ENCODE peak calls at places on chromosomes 1 and 21, in eight cellular contexts. Q is NB4, X is GM13977, L is brain microvascular endothelial cell, I is progenitor cell of endocrine pancreas, D is ovary, V is OCI-LY7, F is pancreas. J is an unnamed sample.

GRCh38 chr1:236322566-236323409 is 41.0 kb upstream of the ERO1B start:
- DNase-seq in Q (no peak), V (no peak), X (no peak), I (no peak), D (no peak), F (no peak), L (no peak), J (no peak)

GRCh38 chr1:58816747-58817221 is 32.9 kb upstream of the JUN start:
- DNase-seq in D (no peak), I (no peak), F (no peak), V (no peak), X (no peak), Q (no peak), L (no peak), J (no peak)

GRCh38 chr1:160500321-160500990 is 22.6 kb downstream of the SLAMF6 start:
- DNase-seq in D (no peak), Q (no peak), X (no peak), F (no peak), L (no peak), I (no peak), V (no peak), J (no peak)

GRCh38 chr1:192550922-192551534 is 24.5 kb upstream of the RGS1 start:
- DNase-seq in D (no peak), Q (peak), V (no peak), X (no peak), L (peak), F (no peak), I (no peak), J (peak)

GRCh38 chr1:218686258-218686657 is 341.1 kb downstream of the TGFB2 start:
- DNase-seq in Q (no peak), F (no peak), D (no peak), L (peak), I (no peak), X (no peak), V (no peak), J (no peak)

GRCh38 chr1:64183380-64183984 is 19.9 kb upstream of the UBE2U start:
- DNase-seq in I (no peak), Q (no peak), F (no peak), V (no peak), D (peak), X (no peak), L (no peak), J (no peak)

GRCh38 chr21:26194326-26194725 is 23.8 kb upstream of the APP start:
- DNase-seq in X (no peak), L (no peak), F (no peak), V (no peak), Q (no peak), D (no peak), I (no peak), J (no peak)

GRCh38 chr1:25246600-25247023 is 642 bp downstream of the RSRP1 start:
- DNase-seq in D (peak), L (no peak), X (no peak), F (peak), Q (no peak), V (peak), I (peak), J (no peak)

GRCh38 chr1:30320581-30320890 is 402.8 kb downstream of the MATN1 start:
- DNase-seq in D (no peak), L (no peak), X (no peak), F (no peak), I (no peak), Q (no peak), V (no peak), J (no peak)

GRCh38 chr1:171346866-171347265 is 32.9 kb downstream of the FMO4 start:
- DNase-seq in L (peak), X (no peak), D (no peak), I (no peak), V (no peak), F (no peak), Q (no peak), J (no peak)

GRCh38 chr1:226723640-226724532 is 15.2 kb downstream of the ITPKB start:
- DNase-seq in Q (peak), L (peak), X (no peak), I (no peak), V (peak), D (peak), F (no peak), J (no peak)

GRCh38 chr1:229068266-229069043 is 202.5 kb upstream of the RAB4A start:
- DNase-seq in V (no peak), X (no peak), F (peak), Q (peak), L (no peak), D (no peak), I (no peak), J (no peak)

GRCh38 chr21:44867999-44868700 is 5.3 kb downstream of the PTTG1IP start:
- DNase-seq in I (no peak), L (no peak), F (no peak), Q (no peak), X (no peak), V (no peak), D (no peak), J (no peak)

GRCh38 chr21:45921917-45922316 is 59.7 kb upstream of the COL6A1 start:
- DNase-seq in V (no peak), Q (no peak), F (no peak), I (no peak), D (no peak), L (no peak), X (no peak), J (no peak)

GRCh38 chr1:37951041-37951782 is 4.4 kb upstream of the INPP5B start:
- DNase-seq in F (no peak), V (peak), D (no peak), Q (peak), L (no peak), X (no peak), I (no peak), J (no peak)

GRCh38 chr21:33025106-33025470 is 647 bp upstream of the OLIG2 start:
- DNase-seq in X (peak), L (no peak), V (no peak), Q (peak), F (no peak), I (no peak), D (no peak), J (no peak)

GRCh38 chr21:36134820-36135390 is at the start of gene CBR3:
- DNase-seq in X (peak), D (peak), V (no peak), L (peak), I (peak), F (no peak), Q (peak), J (peak)

GRCh38 chr1:197948926-197949899 is 32.0 kb downstream of the LHX9 start:
- DNase-seq in D (no peak), Q (no peak), L (no peak), X (no peak), I (no peak), F (no peak), V (no peak), J (no peak)

GRCh38 chr21:36065497-36066036 is 4.3 kb upstream of the CBR1 start:
- DNase-seq in I (no peak), D (no peak), X (no peak), V (no peak), L (peak), F (no peak), Q (peak), J (no peak)

GRCh38 chr1:223264983-223265663 is 98.9 kb downstream of the SUSD4 start:
- DNase-seq in X (no peak), V (no peak), Q (no peak), F (no peak), I (no peak), L (no peak), D (no peak), J (no peak)

GRCh38 chr1:174358786-174359453 is 88.8 kb upstream of the GPR52 start:
- DNase-seq in X (no peak), L (no peak), F (no peak), Q (no peak), V (no peak), I (no peak), D (no peak), J (no peak)

GRCh38 chr1:231213831-231214573 is 27.0 kb upstream of the GNPAT start:
- DNase-seq in I (no peak), Q (no peak), F (no peak), L (no peak), V (no peak), D (no peak), X (no peak), J (no peak)

GRCh38 chr1:111422546-111423391 is 4.8 kb downstream of the OVGP1 start:
- DNase-seq in L (no peak), F (peak), V (no peak), X (no peak), Q (peak), I (no peak), D (no peak), J (no peak)

GRCh38 chr21:15908187-15908586 is 178.4 kb downstream of the USP25 start:
- DNase-seq in Q (no peak), L (peak), I (no peak), F (no peak), D (no peak), X (no peak), V (no peak), J (no peak)

GRCh38 chr1:25694167-25694566 is 77.6 kb downstream of the MAN1C1 start:
- DNase-seq in X (no peak), V (no peak), D (peak), Q (no peak), F (no peak), L (no peak), I (no peak), J (no peak)

GRCh38 chr21:44533121-44533890 is 6.7 kb downstream of the KRTAP10-1 start:
- DNase-seq in D (no peak), V (no peak), Q (no peak), L (no peak), X (no peak), F (no peak), I (no peak), J (no peak)

GRCh38 chr1:14937288-14937949 is 216.1 kb upstream of the TMEM51 start:
- DNase-seq in L (no peak), V (no peak), F (no peak), X (no peak), I (no peak), D (no peak), Q (no peak), J (no peak)

GRCh38 chr1:160877221-160877620 is 7.8 kb downstream of the ITLN1 start:
- DNase-seq in Q (peak), L (no peak), I (no peak), X (peak), D (no peak), F (no peak), V (peak), J (peak)

GRCh38 chr1:184757406-184757805 is 2.7 kb upstream of the EDEM3 start:
- DNase-seq in I (no peak), D (no peak), F (no peak), V (no peak), Q (no peak), L (no peak), X (no peak), J (no peak)

GRCh38 chr1:17055801-17056200 is 2.0 kb upstream of the SDHB start:
- DNase-seq in L (no peak), F (no peak), D (no peak), Q (no peak), X (no peak), I (no peak), V (no peak), J (no peak)

GRCh38 chr1:46510998-46511365 is 21.3 kb downstream of the DMBX1 start:
- DNase-seq in D (no peak), V (no peak), L (no peak), F (no peak), X (no peak), I (no peak), Q (no peak), J (no peak)

GRCh38 chr1:184986250-184986649 is 11.9 kb upstream of the NIBAN1 start:
- DNase-seq in X (no peak), V (no peak), F (no peak), L (no peak), Q (peak), D (no peak), I (no peak), J (no peak)

GRCh38 chr21:27152996-27153395 is 186.1 kb upstream of the ADAMTS5 start:
- DNase-seq in V (no peak), F (no peak), Q (no peak), L (no peak), D (no peak), X (no peak), I (no peak), J (no peak)

GRCh38 chr1:169860187-169860586 is 33.5 kb downstream of the SCYL3 start:
- DNase-seq in D (no peak), L (no peak), Q (no peak), V (peak), X (no peak), I (no peak), F (no peak), J (peak)

DNA sequence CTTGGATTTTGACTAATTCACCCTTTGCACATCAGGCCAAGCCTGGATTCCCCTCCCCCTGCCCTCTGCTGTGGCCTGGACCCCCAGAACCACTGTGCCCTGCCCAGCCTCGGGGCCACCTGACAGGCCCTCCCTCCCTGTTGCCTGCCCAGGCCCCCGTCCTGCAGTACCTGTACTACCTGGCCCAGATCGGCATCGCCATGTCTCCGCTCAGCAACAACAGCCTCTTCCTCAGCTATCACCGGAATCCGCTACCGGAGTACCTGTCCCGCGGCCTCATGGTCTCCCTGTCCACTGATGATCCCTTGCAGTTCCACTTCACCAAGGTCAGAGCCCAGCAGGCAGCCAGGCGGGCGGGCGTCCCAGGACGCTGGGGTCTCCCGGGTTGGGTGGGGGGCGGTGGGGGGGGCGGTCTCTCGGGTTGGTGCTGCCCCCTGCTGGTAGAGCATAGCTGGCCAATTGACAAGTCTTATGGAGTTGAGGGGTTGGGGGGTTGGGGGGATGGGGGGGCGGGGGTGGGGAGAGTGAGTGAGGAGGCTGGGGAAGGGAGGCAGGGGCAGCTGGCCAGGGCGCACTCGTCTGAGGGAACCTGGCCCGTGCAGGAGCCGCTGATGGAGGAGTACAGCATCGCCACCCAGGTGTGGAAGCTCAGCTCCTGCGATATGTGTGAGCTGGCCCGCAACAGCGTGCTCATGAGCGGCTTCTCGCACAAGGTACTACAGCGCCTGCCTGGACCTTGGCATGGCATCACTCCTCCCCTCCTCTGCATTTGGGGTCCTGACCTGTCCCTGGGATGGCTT is 10.6 kb downstream of the AMPD2 start:
- DNase-seq in X (no peak), V (peak), I (no peak), L (no peak), Q (no peak), F (no peak), D (no peak), J (peak)
- TF ChIP-seq CTCF in X (peak), V (peak), I (peak), L (peak), Q (no peak), F (no peak), D (no peak), J (peak)

GRCh38 chr1:204826970-204827369 is 43.7 kb upstream of the NFASC start:
- DNase-seq in D (no peak), V (peak), L (no peak), I (peak), Q (peak), F (no peak), X (peak), J (peak)
- TF ChIP-seq CTCF in D (no peak), V (peak), L (no peak), I (peak), Q (peak), F (no peak), X (peak), J (no peak)

GRCh38 chr1:101507547-101507971 is 270.7 kb downstream of the S1PR1 start:
- DNase-seq in V (no peak), D (no peak), Q (no peak), I (no peak), F (no peak), L (peak), X (no peak), J (no peak)

GRCh38 chr1:101511501-101511900 is 274.7 kb downstream of the S1PR1 start:
- DNase-seq in V (no peak), F (no peak), X (no peak), I (no peak), L (no peak), Q (no peak), D (no peak), J (no peak)

GRCh38 chr1:101509370-101509769 is 272.6 kb downstream of the S1PR1 start:
- DNase-seq in V (no peak), I (no peak), Q (no peak), X (no peak), D (no peak), F (no peak), L (no peak), J (no peak)

DNA sequence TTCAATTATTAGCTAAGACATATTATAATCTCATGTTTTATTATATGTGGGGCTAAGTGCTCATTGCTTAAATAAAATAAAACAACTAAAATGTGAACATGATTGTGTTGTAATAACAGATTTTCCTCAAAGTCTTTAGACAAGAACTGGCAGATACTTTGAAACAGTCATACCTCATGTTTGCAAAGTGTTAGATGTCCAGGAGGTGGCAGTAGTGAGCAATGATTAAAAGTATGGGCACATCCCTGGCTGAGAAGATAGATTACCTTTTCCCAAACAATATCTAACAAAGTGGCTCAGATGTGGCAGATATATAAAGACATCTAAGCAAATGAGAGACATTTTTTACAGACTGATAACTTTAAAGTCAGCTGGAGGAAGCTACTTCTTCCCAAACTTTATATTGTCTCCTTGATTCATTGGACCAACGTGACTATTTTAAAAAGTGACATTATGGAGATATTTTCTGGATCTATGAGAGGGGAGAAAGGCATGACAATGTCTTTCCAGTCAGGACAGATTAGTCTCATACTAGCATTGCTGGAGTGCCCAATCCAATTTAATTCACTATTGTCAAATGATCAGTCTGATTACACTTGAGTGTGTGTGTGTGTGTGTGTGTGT is 269.8 kb downstream of the S1PR1 start:
- DNase-seq in F (no peak), L (peak), Q (peak), D (no peak), I (peak), X (peak), V (peak), J (peak)
- TF ChIP-seq CTCF in F (peak), L (peak), Q (peak), D (peak), I (peak), X (peak), V (peak), J (peak)

GRCh38 chr1:156262461-156263287 is 14.8 kb upstream of the PAQR6 start:
- DNase-seq in X (no peak), I (no peak), Q (no peak), D (no peak), V (no peak), L (peak), F (no peak), J (no peak)

GRCh38 chr1:156257711-156258110 is 9.9 kb upstream of the PAQR6 start:
- DNase-seq in X (no peak), Q (peak), L (no peak), I (no peak), F (no peak), D (no peak), V (no peak), J (no peak)

GRCh38 chr1:156258859-156259258 is 11.0 kb upstream of the PAQR6 start:
- DNase-seq in Q (no peak), X (no peak), V (no peak), D (no peak), F (no peak), L (no peak), I (no peak), J (no peak)

GRCh38 chr1:156260896-156261295 is 13.0 kb upstream of the PAQR6 start:
- DNase-seq in F (no peak), Q (no peak), V (no peak), X (no peak), D (no peak), L (no peak), I (no peak), J (no peak)

DNA sequence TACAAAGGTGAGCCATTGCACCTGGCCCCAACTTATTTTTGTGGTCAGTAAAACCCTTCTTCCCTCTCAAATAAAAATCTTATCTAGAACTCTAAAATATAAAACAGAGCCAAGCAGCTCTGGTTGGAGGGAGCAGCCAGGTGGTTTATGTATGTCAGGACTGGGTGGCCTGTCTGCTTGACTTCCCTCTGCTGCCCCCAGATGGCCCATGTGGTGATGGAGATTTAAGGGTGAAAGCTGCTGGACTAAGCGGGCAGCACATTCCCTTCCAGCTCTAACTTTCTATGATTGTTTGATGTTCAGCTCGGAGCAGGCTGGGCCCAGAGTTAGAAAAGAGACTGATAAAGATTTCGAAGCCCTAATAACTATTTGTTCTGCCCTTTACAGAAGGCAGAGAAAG is 11.9 kb upstream of the PAQR6 start:
- DNase-seq in V (no peak), D (no peak), X (no peak), I (no peak), F (no peak), L (no peak), Q (no peak), J (no peak)
- TF ChIP-seq CTCF in V (peak), D (no peak), X (peak), I (no peak), F (no peak), L (peak), Q (no peak), J (no peak)

GRCh38 chr1:11650331-11650991 is 3.8 kb downstream of the FBXO2 start:
- DNase-seq in F (peak), D (no peak), X (peak), Q (peak), V (peak), I (peak), L (peak), J (peak)
- TF ChIP-seq CTCF in F (peak), D (no peak), X (peak), Q (peak), V (peak), I (peak), L (peak), J (peak)

GRCh38 chr1:162357681-162358266 is 18.9 kb downstream of the SPATA46 start:
- DNase-seq in I (no peak), V (peak), F (no peak), D (no peak), Q (peak), X (no peak), L (peak), J (peak)
- TF ChIP-seq CTCF in I (peak), V (peak), F (no peak), D (no peak), Q (peak), X (peak), L (peak), J (peak)

J was measured in GM20000.